ENCODE peak calls at places on chromosomes 5 and 9, in six cellular contexts. C, H, E, Y, W and N are unnamed samples.

GRCh38 chr9:120394058-120394669 is 185.8 kb downstream of the CDK5RAP2 start:
- DNase-seq in C (no peak), H (no peak), E (no peak), Y (no peak), W (no peak), N (no peak)

GRCh38 chr5:59609501-59610265 is 283.8 kb downstream of the PDE4D start:
- DNase-seq in C (no peak), H (no peak), E (no peak), Y (no peak), W (no peak), N (no peak)

GRCh38 chr5:67291066-67291465 is 94.5 kb upstream of the CD180 start:
- DNase-seq in C (no peak), H (no peak), E (no peak), Y (no peak), W (no peak), N (no peak)

GRCh38 chr9:132479733-132480132 is 69.7 kb downstream of the CFAP77 start:
- DNase-seq in C (no peak), H (no peak), E (no peak), Y (no peak), W (no peak), N (no peak)

GRCh38 chr9:110782701-110783100 is 114.1 kb downstream of the MUSK start:
- DNase-seq in C (no peak), H (no peak), E (no peak), Y (no peak), W (no peak), N (no peak)

GRCh38 chr5:947626-948471 is 55.2 kb downstream of the TRIP13 start:
- DNase-seq in C (no peak), H (no peak), E (no peak), Y (no peak), W (no peak), N (no peak)

GRCh38 chr9:126860757-126861466 is 473 bp downstream of the ZBTB34 start:
- DNase-seq in C (no peak), H (peak; percentile 43), E (no peak), Y (peak; percentile 46), W (no peak), N (no peak)

GRCh38 chr9:70573308-70573707 is 158.9 kb upstream of the KLF9 start:
- DNase-seq in C (no peak), H (no peak), E (no peak), Y (no peak), W (no peak), N (no peak)

GRCh38 chr5:58972301-58972700 is 389.4 kb downstream of the RAB3C start:
- DNase-seq in C (no peak), H (no peak), E (no peak), Y (no peak), W (no peak), N (no peak)

GRCh38 chr5:35773936-35774335 is 82.8 kb upstream of the IL7R start:
- DNase-seq in C (no peak), H (no peak), E (no peak), Y (no peak), W (no peak), N (no peak)

DNA sequence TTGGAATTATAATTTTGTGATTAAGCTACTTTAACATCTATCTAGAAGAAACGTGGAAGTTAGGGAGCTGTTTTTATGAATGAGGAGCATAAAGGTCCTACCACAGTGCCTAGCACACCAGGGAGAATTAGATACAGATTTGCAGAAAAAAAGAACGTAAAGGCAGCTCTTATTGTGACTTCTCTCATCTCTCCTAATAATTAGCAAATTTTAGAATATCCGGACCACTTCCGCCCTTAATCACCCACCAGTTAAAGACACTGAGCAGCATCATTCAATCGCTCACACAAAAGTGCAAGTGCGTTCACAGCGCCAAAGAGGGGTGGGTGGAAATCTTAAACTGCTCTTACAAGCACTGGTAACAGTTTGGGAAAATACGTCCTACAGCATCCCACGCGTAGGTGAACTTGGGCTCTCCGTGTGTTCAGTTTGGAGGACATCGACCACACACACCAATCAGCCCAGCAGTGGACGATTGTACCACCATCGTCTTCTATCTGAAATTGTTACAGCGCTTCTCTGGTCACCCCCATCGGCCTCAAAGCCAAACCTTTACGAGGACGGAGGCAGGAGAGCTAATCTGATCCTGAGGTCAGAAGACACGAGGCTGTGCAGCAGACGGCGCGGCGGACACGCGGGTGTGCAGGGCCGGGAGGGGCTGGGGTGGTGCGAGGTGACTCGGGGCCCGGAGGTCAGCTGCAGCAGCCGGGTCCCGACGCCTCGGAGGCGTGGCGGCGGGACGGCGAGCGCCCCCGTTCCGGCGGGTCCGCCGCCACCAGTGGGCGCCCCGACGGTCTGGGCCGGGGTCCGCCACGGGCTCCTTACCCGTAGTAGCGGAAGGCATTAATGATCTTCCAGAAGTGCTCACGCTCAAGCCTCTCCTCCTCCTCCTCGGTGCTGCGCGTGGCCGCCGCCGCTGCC is 646 bp downstream of the CARNMT1 start:
- DNase-seq in C (peak; percentile 30), H (peak; percentile 77), E (peak; percentile 73), Y (peak; percentile 53), W (no peak), N (no peak)
- TF ChIP-seq CTCF in C (peak; percentile 30), H (no peak), E (no peak), Y (no peak), W (no peak), N (peak; percentile 20)

GRCh38 chr5:174175869-174176268 is 130.4 kb downstream of the NSG2 start:
- DNase-seq in C (no peak), H (no peak), E (no peak), Y (no peak), W (no peak), N (no peak)
- H3K27me3 ChIP-seq in C (no peaks in the 10 kb centered on the region), H (peaks cover 2% of the 10 kb centered on the region), E (no peaks in the 10 kb centered on the region), Y (no peaks in the 10 kb centered on the region), W (no peaks in the 10 kb centered on the region), N (no peaks in the 10 kb centered on the region)

DNA sequence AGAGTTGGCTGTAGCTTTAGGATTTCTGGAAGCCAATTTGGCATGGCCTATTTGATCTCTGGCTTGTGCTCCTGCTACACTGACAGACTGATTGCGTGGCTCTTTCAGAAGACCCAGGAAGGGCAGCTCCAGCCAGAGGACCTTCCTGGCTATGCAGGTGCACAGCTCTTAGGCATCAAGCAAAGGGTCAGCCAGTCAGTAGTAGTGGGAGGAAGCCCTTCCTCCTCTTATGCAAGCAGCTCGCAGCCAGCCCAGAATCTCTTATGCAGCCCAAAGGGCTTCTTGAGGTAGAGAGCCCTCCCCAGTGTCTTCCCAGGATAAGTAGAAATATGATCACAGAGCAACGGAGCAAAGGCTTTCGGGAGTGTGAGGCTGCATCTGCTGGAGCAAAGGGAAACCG is 43.2 kb downstream of the SLC36A1 start:
- DNase-seq in C (no peak), H (no peak), E (peak; percentile 38), Y (no peak), W (no peak), N (no peak)
- TF ChIP-seq CTCF in C (no peak), H (no peak), E (no peak), Y (no peak), W (no peak), N (no peak)

GRCh38 chr5:105145152-105145551 is 1582.6 kb upstream of the NUDT12 start:
- DNase-seq in C (no peak), H (no peak), E (no peak), Y (no peak), W (no peak), N (no peak)
- H3K27me3 ChIP-seq in C (no peaks in the 10 kb centered on the region), H (no peaks in the 10 kb centered on the region), E (no peaks in the 10 kb centered on the region), Y (no peaks in the 10 kb centered on the region), W (no peaks in the 10 kb centered on the region), N (no peaks in the 10 kb centered on the region)